ENCODE peak calls at places on chromosomes 4 and X, in seven cellular contexts. One of them, this sample, is unnamed.

GRCh38 chr4:152778656-152779512 is 646 bp downstream of the TIGD4 start:
- DNase-seq in NCI-H2081: no peak
- DNase-seq in posterior vena cava: no peak
- DNase-seq in pons: peak; percentile 52
- DNase-seq in activated T-helper 1 cell treated with Interleukin-2 at 50 U/mL for 16 hours: peak; percentile 5
- DNase-seq in kidney glomerular epithelial cell: peak; percentile 31
- DNase-seq in activated effector memory CD4-positive, alpha-beta T cell treated with Interleukin-2 at 50 U/mL for 16 hours: peak; percentile 5
- DNase-seq in this sample: peak; percentile 49

GRCh38 chr4:1890979-1891378 is 19.8 kb downstream of the NSD2 start:
- DNase-seq in NCI-H2081: no peak
- DNase-seq in posterior vena cava: no peak
- DNase-seq in pons: no peak
- DNase-seq in activated T-helper 1 cell treated with Interleukin-2 at 50 U/mL for 16 hours: no peak
- DNase-seq in kidney glomerular epithelial cell: no peak
- DNase-seq in activated effector memory CD4-positive, alpha-beta T cell treated with Interleukin-2 at 50 U/mL for 16 hours: no peak
- DNase-seq in this sample: no peak

GRCh38 chrX:131827935-131828334 is 195.2 kb upstream of the STK26 start:
- DNase-seq in NCI-H2081: peak; percentile 68
- DNase-seq in posterior vena cava: no peak
- DNase-seq in pons: peak; percentile 54
- DNase-seq in activated T-helper 1 cell treated with Interleukin-2 at 50 U/mL for 16 hours: no peak
- DNase-seq in kidney glomerular epithelial cell: no peak
- DNase-seq in activated effector memory CD4-positive, alpha-beta T cell treated with Interleukin-2 at 50 U/mL for 16 hours: no peak
- DNase-seq in this sample: peak; percentile 17

GRCh38 chrX:69018416-69019072 is 146.7 kb downstream of the PJA1 start:
- DNase-seq in NCI-H2081: no peak
- DNase-seq in posterior vena cava: no peak
- DNase-seq in pons: no peak
- DNase-seq in activated T-helper 1 cell treated with Interleukin-2 at 50 U/mL for 16 hours: no peak
- DNase-seq in kidney glomerular epithelial cell: no peak
- DNase-seq in activated effector memory CD4-positive, alpha-beta T cell treated with Interleukin-2 at 50 U/mL for 16 hours: no peak
- DNase-seq in this sample: no peak

GRCh38 chrX:110208092-110208491 is 109.8 kb downstream of the AMMECR1 start:
- DNase-seq in NCI-H2081: no peak
- DNase-seq in posterior vena cava: no peak
- DNase-seq in pons: no peak
- DNase-seq in activated T-helper 1 cell treated with Interleukin-2 at 50 U/mL for 16 hours: no peak
- DNase-seq in kidney glomerular epithelial cell: no peak
- DNase-seq in activated effector memory CD4-positive, alpha-beta T cell treated with Interleukin-2 at 50 U/mL for 16 hours: no peak
- DNase-seq in this sample: no peak

GRCh38 chrX:19017271-19017670 is 33.4 kb upstream of the PHKA2 start:
- DNase-seq in NCI-H2081: peak; percentile 33
- DNase-seq in posterior vena cava: no peak
- DNase-seq in pons: peak; percentile 2
- DNase-seq in activated T-helper 1 cell treated with Interleukin-2 at 50 U/mL for 16 hours: no peak
- DNase-seq in kidney glomerular epithelial cell: no peak
- DNase-seq in activated effector memory CD4-positive, alpha-beta T cell treated with Interleukin-2 at 50 U/mL for 16 hours: no peak
- DNase-seq in this sample: peak; percentile 8

GRCh38 chr4:168409089-168409801 is 71.0 kb downstream of the DDX60L start:
- DNase-seq in NCI-H2081: no peak
- DNase-seq in posterior vena cava: no peak
- DNase-seq in pons: no peak
- DNase-seq in activated T-helper 1 cell treated with Interleukin-2 at 50 U/mL for 16 hours: no peak
- DNase-seq in kidney glomerular epithelial cell: peak; percentile 48
- DNase-seq in activated effector memory CD4-positive, alpha-beta T cell treated with Interleukin-2 at 50 U/mL for 16 hours: no peak
- DNase-seq in this sample: no peak

GRCh38 chrX:14228611-14229010 is 198.9 kb upstream of the GEMIN8 start:
- DNase-seq in NCI-H2081: no peak
- DNase-seq in posterior vena cava: no peak
- DNase-seq in pons: no peak
- DNase-seq in activated T-helper 1 cell treated with Interleukin-2 at 50 U/mL for 16 hours: no peak
- DNase-seq in kidney glomerular epithelial cell: no peak
- DNase-seq in activated effector memory CD4-positive, alpha-beta T cell treated with Interleukin-2 at 50 U/mL for 16 hours: no peak
- DNase-seq in this sample: no peak

GRCh38 chr4:155999743-156000142 is 46.1 kb upstream of the CTSO start:
- DNase-seq in NCI-H2081: no peak
- DNase-seq in posterior vena cava: peak; percentile 59
- DNase-seq in pons: peak; percentile 24
- DNase-seq in activated T-helper 1 cell treated with Interleukin-2 at 50 U/mL for 16 hours: no peak
- DNase-seq in kidney glomerular epithelial cell: no peak
- DNase-seq in activated effector memory CD4-positive, alpha-beta T cell treated with Interleukin-2 at 50 U/mL for 16 hours: no peak
- DNase-seq in this sample: peak; percentile 15

GRCh38 chr4:55851885-55852284 is 1.6 kb upstream of the EXOC1 start:
- DNase-seq in NCI-H2081: no peak
- DNase-seq in posterior vena cava: no peak
- DNase-seq in pons: no peak
- DNase-seq in activated T-helper 1 cell treated with Interleukin-2 at 50 U/mL for 16 hours: no peak
- DNase-seq in kidney glomerular epithelial cell: no peak
- DNase-seq in activated effector memory CD4-positive, alpha-beta T cell treated with Interleukin-2 at 50 U/mL for 16 hours: no peak
- DNase-seq in this sample: no peak

GRCh38 chr4:96472103-96472867 is 632.4 kb downstream of the PDHA2 start:
- DNase-seq in NCI-H2081: no peak
- DNase-seq in posterior vena cava: no peak
- DNase-seq in pons: no peak
- DNase-seq in activated T-helper 1 cell treated with Interleukin-2 at 50 U/mL for 16 hours: no peak
- DNase-seq in kidney glomerular epithelial cell: peak; percentile 20
- DNase-seq in activated effector memory CD4-positive, alpha-beta T cell treated with Interleukin-2 at 50 U/mL for 16 hours: no peak
- DNase-seq in this sample: no peak

GRCh38 chrX:40449396-40449795 is 131.4 kb upstream of the ATP6AP2 start:
- DNase-seq in NCI-H2081: no peak
- DNase-seq in posterior vena cava: no peak
- DNase-seq in pons: no peak
- DNase-seq in activated T-helper 1 cell treated with Interleukin-2 at 50 U/mL for 16 hours: no peak
- DNase-seq in kidney glomerular epithelial cell: no peak
- DNase-seq in activated effector memory CD4-positive, alpha-beta T cell treated with Interleukin-2 at 50 U/mL for 16 hours: no peak
- DNase-seq in this sample: no peak

GRCh38 chr4:38151870-38152269 is 191.7 kb downstream of the PTTG2 start:
- DNase-seq in NCI-H2081: no peak
- DNase-seq in posterior vena cava: no peak
- DNase-seq in pons: no peak
- DNase-seq in activated T-helper 1 cell treated with Interleukin-2 at 50 U/mL for 16 hours: no peak
- DNase-seq in kidney glomerular epithelial cell: no peak
- DNase-seq in activated effector memory CD4-positive, alpha-beta T cell treated with Interleukin-2 at 50 U/mL for 16 hours: no peak
- DNase-seq in this sample: no peak

GRCh38 chr4:110458494-110459266 is 17.3 kb upstream of the ENPEP start:
- DNase-seq in NCI-H2081: no peak
- DNase-seq in posterior vena cava: no peak
- DNase-seq in pons: no peak
- DNase-seq in activated T-helper 1 cell treated with Interleukin-2 at 50 U/mL for 16 hours: no peak
- DNase-seq in kidney glomerular epithelial cell: no peak
- DNase-seq in activated effector memory CD4-positive, alpha-beta T cell treated with Interleukin-2 at 50 U/mL for 16 hours: no peak
- DNase-seq in this sample: no peak

GRCh38 chr4:36288727-36289126 is 7.3 kb downstream of the DTHD1 start:
- DNase-seq in NCI-H2081: no peak
- DNase-seq in posterior vena cava: no peak
- DNase-seq in pons: no peak
- DNase-seq in activated T-helper 1 cell treated with Interleukin-2 at 50 U/mL for 16 hours: no peak
- DNase-seq in kidney glomerular epithelial cell: peak; percentile 28
- DNase-seq in activated effector memory CD4-positive, alpha-beta T cell treated with Interleukin-2 at 50 U/mL for 16 hours: no peak
- DNase-seq in this sample: no peak

GRCh38 chrX:69179380-69179911 is 14.2 kb upstream of the PJA1 start:
- DNase-seq in NCI-H2081: peak; percentile 63
- DNase-seq in posterior vena cava: no peak
- DNase-seq in pons: no peak
- DNase-seq in activated T-helper 1 cell treated with Interleukin-2 at 50 U/mL for 16 hours: no peak
- DNase-seq in kidney glomerular epithelial cell: no peak
- DNase-seq in activated effector memory CD4-positive, alpha-beta T cell treated with Interleukin-2 at 50 U/mL for 16 hours: no peak
- DNase-seq in this sample: peak; percentile 63

GRCh38 chr4:13918110-13918509 is 290.6 kb upstream of the BOD1L1 start:
- DNase-seq in NCI-H2081: no peak
- DNase-seq in posterior vena cava: peak; percentile 84
- DNase-seq in pons: no peak
- DNase-seq in activated T-helper 1 cell treated with Interleukin-2 at 50 U/mL for 16 hours: no peak
- DNase-seq in kidney glomerular epithelial cell: peak; percentile 86
- DNase-seq in activated effector memory CD4-positive, alpha-beta T cell treated with Interleukin-2 at 50 U/mL for 16 hours: no peak
- DNase-seq in this sample: no peak

GRCh38 chr4:52989865-52990264 is 127.7 kb downstream of the RASL11B start:
- DNase-seq in NCI-H2081: no peak
- DNase-seq in posterior vena cava: no peak
- DNase-seq in pons: no peak
- DNase-seq in activated T-helper 1 cell treated with Interleukin-2 at 50 U/mL for 16 hours: no peak
- DNase-seq in kidney glomerular epithelial cell: no peak
- DNase-seq in activated effector memory CD4-positive, alpha-beta T cell treated with Interleukin-2 at 50 U/mL for 16 hours: no peak
- DNase-seq in this sample: no peak

GRCh38 chrX:151715735-151716134 is at the start of gene FATE1:
- DNase-seq in NCI-H2081: no peak
- DNase-seq in posterior vena cava: no peak
- DNase-seq in pons: no peak
- DNase-seq in activated T-helper 1 cell treated with Interleukin-2 at 50 U/mL for 16 hours: no peak
- DNase-seq in kidney glomerular epithelial cell: no peak
- DNase-seq in activated effector memory CD4-positive, alpha-beta T cell treated with Interleukin-2 at 50 U/mL for 16 hours: no peak
- DNase-seq in this sample: no peak

GRCh38 chrX:71292669-71293379 is 8.7 kb upstream of the ITGB1BP2 start:
- DNase-seq in NCI-H2081: no peak
- DNase-seq in posterior vena cava: no peak
- DNase-seq in pons: no peak
- DNase-seq in activated T-helper 1 cell treated with Interleukin-2 at 50 U/mL for 16 hours: no peak
- DNase-seq in kidney glomerular epithelial cell: no peak
- DNase-seq in activated effector memory CD4-positive, alpha-beta T cell treated with Interleukin-2 at 50 U/mL for 16 hours: no peak
- DNase-seq in this sample: no peak

GRCh38 chr4:60129740-60130139 is 1070.4 kb upstream of the ADGRL3 start:
- DNase-seq in NCI-H2081: no peak
- DNase-seq in posterior vena cava: no peak
- DNase-seq in pons: no peak
- DNase-seq in activated T-helper 1 cell treated with Interleukin-2 at 50 U/mL for 16 hours: no peak
- DNase-seq in kidney glomerular epithelial cell: no peak
- DNase-seq in activated effector memory CD4-positive, alpha-beta T cell treated with Interleukin-2 at 50 U/mL for 16 hours: no peak
- DNase-seq in this sample: no peak

GRCh38 chr4:6957148-6957520 is 47.5 kb downstream of the TBC1D14 start:
- DNase-seq in NCI-H2081: no peak
- DNase-seq in posterior vena cava: no peak
- DNase-seq in pons: no peak
- DNase-seq in activated T-helper 1 cell treated with Interleukin-2 at 50 U/mL for 16 hours: no peak
- DNase-seq in kidney glomerular epithelial cell: no peak
- DNase-seq in activated effector memory CD4-positive, alpha-beta T cell treated with Interleukin-2 at 50 U/mL for 16 hours: no peak
- DNase-seq in this sample: no peak

GRCh38 chrX:98379134-98379533 is 1495.4 kb downstream of the RPA4 start:
- DNase-seq in NCI-H2081: no peak
- DNase-seq in posterior vena cava: no peak
- DNase-seq in pons: no peak
- DNase-seq in activated T-helper 1 cell treated with Interleukin-2 at 50 U/mL for 16 hours: no peak
- DNase-seq in kidney glomerular epithelial cell: no peak
- DNase-seq in activated effector memory CD4-positive, alpha-beta T cell treated with Interleukin-2 at 50 U/mL for 16 hours: no peak
- DNase-seq in this sample: no peak

GRCh38 chr4:128521634-128522253 is 234.1 kb upstream of the PGRMC2 start:
- DNase-seq in NCI-H2081: no peak
- DNase-seq in posterior vena cava: no peak
- DNase-seq in pons: no peak
- DNase-seq in activated T-helper 1 cell treated with Interleukin-2 at 50 U/mL for 16 hours: no peak
- DNase-seq in kidney glomerular epithelial cell: peak; percentile 36
- DNase-seq in activated effector memory CD4-positive, alpha-beta T cell treated with Interleukin-2 at 50 U/mL for 16 hours: no peak
- DNase-seq in this sample: no peak

GRCh38 chr4:139267301-139267700 is 12.7 kb downstream of the MGARP start:
- DNase-seq in NCI-H2081: no peak
- DNase-seq in posterior vena cava: no peak
- DNase-seq in pons: no peak
- DNase-seq in activated T-helper 1 cell treated with Interleukin-2 at 50 U/mL for 16 hours: no peak
- DNase-seq in kidney glomerular epithelial cell: peak; percentile 42
- DNase-seq in activated effector memory CD4-positive, alpha-beta T cell treated with Interleukin-2 at 50 U/mL for 16 hours: no peak
- DNase-seq in this sample: no peak

GRCh38 chr4:4457803-4458550 is 71.1 kb downstream of the NSG1 start:
- DNase-seq in NCI-H2081: no peak
- DNase-seq in posterior vena cava: no peak
- DNase-seq in pons: no peak
- DNase-seq in activated T-helper 1 cell treated with Interleukin-2 at 50 U/mL for 16 hours: no peak
- DNase-seq in kidney glomerular epithelial cell: peak; percentile 32
- DNase-seq in activated effector memory CD4-positive, alpha-beta T cell treated with Interleukin-2 at 50 U/mL for 16 hours: no peak
- DNase-seq in this sample: no peak

GRCh38 chr4:683982-684571 is 4.9 kb downstream of the SLC49A3 start:
- DNase-seq in NCI-H2081: peak; percentile 53
- DNase-seq in posterior vena cava: peak; percentile 91
- DNase-seq in pons: peak; percentile 67
- DNase-seq in activated T-helper 1 cell treated with Interleukin-2 at 50 U/mL for 16 hours: no peak
- DNase-seq in kidney glomerular epithelial cell: peak; percentile 15
- DNase-seq in activated effector memory CD4-positive, alpha-beta T cell treated with Interleukin-2 at 50 U/mL for 16 hours: no peak
- DNase-seq in this sample: peak; percentile 65

GRCh38 chr4:120718979-120719566 is 203.5 kb downstream of the PRDM5 start:
- DNase-seq in NCI-H2081: peak; percentile 11
- DNase-seq in posterior vena cava: no peak
- DNase-seq in pons: peak; percentile 45
- DNase-seq in activated T-helper 1 cell treated with Interleukin-2 at 50 U/mL for 16 hours: no peak
- DNase-seq in kidney glomerular epithelial cell: peak; percentile 47
- DNase-seq in activated effector memory CD4-positive, alpha-beta T cell treated with Interleukin-2 at 50 U/mL for 16 hours: no peak
- DNase-seq in this sample: peak; percentile 26

GRCh38 chr4:148261861-148262260 is 180.4 kb downstream of the NR3C2 start:
- DNase-seq in NCI-H2081: no peak
- DNase-seq in posterior vena cava: no peak
- DNase-seq in pons: no peak
- DNase-seq in activated T-helper 1 cell treated with Interleukin-2 at 50 U/mL for 16 hours: no peak
- DNase-seq in kidney glomerular epithelial cell: peak; percentile 92
- DNase-seq in activated effector memory CD4-positive, alpha-beta T cell treated with Interleukin-2 at 50 U/mL for 16 hours: no peak
- DNase-seq in this sample: no peak

GRCh38 chrX:47174376-47174775 is 19.3 kb upstream of the UBA1 start:
- DNase-seq in NCI-H2081: no peak
- DNase-seq in posterior vena cava: peak; percentile 75
- DNase-seq in pons: no peak
- DNase-seq in activated T-helper 1 cell treated with Interleukin-2 at 50 U/mL for 16 hours: no peak
- DNase-seq in kidney glomerular epithelial cell: no peak
- DNase-seq in activated effector memory CD4-positive, alpha-beta T cell treated with Interleukin-2 at 50 U/mL for 16 hours: no peak
- DNase-seq in this sample: no peak

GRCh38 chr4:88818650-88819470 is 121.2 kb upstream of the NAP1L5 start:
- DNase-seq in NCI-H2081: peak; percentile 67
- DNase-seq in posterior vena cava: no peak
- DNase-seq in pons: peak; percentile 83
- DNase-seq in activated T-helper 1 cell treated with Interleukin-2 at 50 U/mL for 16 hours: peak; percentile 10
- DNase-seq in kidney glomerular epithelial cell: peak; percentile 35
- DNase-seq in activated effector memory CD4-positive, alpha-beta T cell treated with Interleukin-2 at 50 U/mL for 16 hours: peak; percentile 18
- DNase-seq in this sample: peak; percentile 75

GRCh38 chr4:137707626-137708025 is 175.3 kb upstream of the PCDH18 start:
- DNase-seq in NCI-H2081: no peak
- DNase-seq in posterior vena cava: no peak
- DNase-seq in pons: no peak
- DNase-seq in activated T-helper 1 cell treated with Interleukin-2 at 50 U/mL for 16 hours: no peak
- DNase-seq in kidney glomerular epithelial cell: no peak
- DNase-seq in activated effector memory CD4-positive, alpha-beta T cell treated with Interleukin-2 at 50 U/mL for 16 hours: no peak
- DNase-seq in this sample: no peak

GRCh38 chr4:37561803-37562207 is 124.4 kb downstream of the RELL1 start:
- DNase-seq in NCI-H2081: peak; percentile 34
- DNase-seq in posterior vena cava: no peak
- DNase-seq in pons: no peak
- DNase-seq in activated T-helper 1 cell treated with Interleukin-2 at 50 U/mL for 16 hours: no peak
- DNase-seq in kidney glomerular epithelial cell: peak; percentile 69
- DNase-seq in activated effector memory CD4-positive, alpha-beta T cell treated with Interleukin-2 at 50 U/mL for 16 hours: no peak
- DNase-seq in this sample: no peak

GRCh38 chrX:133297284-133297683 is 79.1 kb upstream of the TFDP3 start:
- DNase-seq in NCI-H2081: no peak
- DNase-seq in posterior vena cava: no peak
- DNase-seq in pons: no peak
- DNase-seq in activated T-helper 1 cell treated with Interleukin-2 at 50 U/mL for 16 hours: no peak
- DNase-seq in kidney glomerular epithelial cell: peak; percentile 7
- DNase-seq in activated effector memory CD4-positive, alpha-beta T cell treated with Interleukin-2 at 50 U/mL for 16 hours: no peak
- DNase-seq in this sample: no peak

GRCh38 chr4:1337951-1338751 is 8.9 kb upstream of the UVSSA start:
- DNase-seq in NCI-H2081: no peak
- DNase-seq in posterior vena cava: no peak
- DNase-seq in pons: no peak
- DNase-seq in activated T-helper 1 cell treated with Interleukin-2 at 50 U/mL for 16 hours: no peak
- DNase-seq in kidney glomerular epithelial cell: no peak
- DNase-seq in activated effector memory CD4-positive, alpha-beta T cell treated with Interleukin-2 at 50 U/mL for 16 hours: no peak
- DNase-seq in this sample: no peak

This sample was measured in cerebellar cortex.